ENCODE peak calls at places on chromosomes 7 and 10, in seven cellular contexts. U is body of pancreas; F is left lung; L is CD8-positive, alpha-beta T cell; I is heart left ventricle; R is A549; M is lower lobe of right lung. H is an unnamed sample.

GRCh38 chr10:34732926-34733325 is 82.2 kb downstream of the PARD3 start:
- ATAC-seq in M (no peak), R (peak; percentile 63), L (no peak), I (no peak), U (no peak), F (no peak), H (no peak)

GRCh38 chr10:3472705-3473078 is 300.1 kb upstream of the PITRM1 start:
- ATAC-seq in F (peak; percentile 68), U (peak; percentile 43), I (no peak), R (peak; percentile 5), L (no peak), M (peak; percentile 87), H (peak; percentile 71)

GRCh38 chr10:110324201-110324804 is 19.6 kb upstream of the SMNDC1 start:
- ATAC-seq in U (no peak), F (no peak), L (no peak), I (no peak), R (peak; percentile 57), M (no peak), H (no peak)

GRCh38 chr7:111029141-111029572 is 61.8 kb upstream of the LRRN3 start:
- ATAC-seq in L (no peak), F (peak; percentile 24), R (no peak), M (no peak), U (no peak), I (no peak), H (no peak)

GRCh38 chr10:78913219-78914059 is 155.3 kb upstream of the ZMIZ1 start:
- ATAC-seq in L (no peak), R (no peak), F (no peak), M (no peak), I (no peak), U (peak; percentile 72), H (no peak)

GRCh38 chr10:89741126-89741762 is 39.9 kb downstream of the KIF20B start:
- ATAC-seq in I (no peak), L (no peak), F (no peak), R (no peak), M (no peak), U (no peak), H (no peak)

GRCh38 chr10:13053794-13054462 is 46.0 kb upstream of the OPTN start:
- ATAC-seq in U (no peak), F (no peak), I (no peak), R (no peak), L (no peak), M (no peak), H (no peak)

GRCh38 chr7:40205992-40206391 is 71.2 kb downstream of the SUGCT start:
- ATAC-seq in R (no peak), U (no peak), F (no peak), I (no peak), M (no peak), L (no peak), H (no peak)

GRCh38 chr10:113252650-113253560 is 299.9 kb upstream of the HABP2 start:
- ATAC-seq in R (no peak), M (no peak), U (no peak), F (no peak), I (no peak), L (no peak), H (no peak)

GRCh38 chr10:74008212-74008731 is 10.4 kb downstream of the VCL start:
- ATAC-seq in F (peak; percentile 36), M (peak; percentile 20), I (peak; percentile 29), R (no peak), L (no peak), U (no peak), H (no peak)

GRCh38 chr7:27170936-27171635 is 3.0 kb downstream of the HOXA10 start:
- ATAC-seq in R (no peak), L (no peak), U (no peak), M (no peak), I (no peak), F (no peak), H (no peak)

GRCh38 chr7:92279429-92280031 is 33.8 kb downstream of the ANKIB1 start:
- ATAC-seq in I (no peak), R (no peak), L (no peak), M (no peak), F (no peak), U (no peak), H (no peak)

GRCh38 chr7:92702535-92702934 is 112.3 kb upstream of the FAM133B start:
- ATAC-seq in R (no peak), F (no peak), L (no peak), U (no peak), I (no peak), M (no peak), H (no peak)

GRCh38 chr7:84144935-84145334 is 49.7 kb downstream of the SEMA3A start:
- ATAC-seq in I (no peak), L (no peak), R (no peak), F (no peak), U (no peak), M (no peak), H (no peak)
- H3K4me1 ChIP-seq in I (no peaks in the 10 kb centered on the region), L (no peaks in the 10 kb centered on the region), R (peaks cover 37% of the 10 kb centered on the region), F (no peaks in the 10 kb centered on the region), U (no peaks in the 10 kb centered on the region), M (peaks cover 4% of the 10 kb centered on the region), H (peaks cover 8% of the 10 kb centered on the region)

GRCh38 chr7:98242934-98243333 is 9.1 kb downstream of the TECPR1 start:
- ATAC-seq in R (no peak), I (no peak), M (no peak), L (no peak), U (no peak), F (no peak), H (no peak)

GRCh38 chr7:98240961-98241673 is 10.9 kb downstream of the TECPR1 start:
- ATAC-seq in F (peak; percentile 69), R (peak; percentile 75), M (peak; percentile 51), I (peak; percentile 56), L (peak; percentile 68), U (peak; percentile 48), H (no peak)

GRCh38 chr7:98238976-98239375 is 13.1 kb downstream of the TECPR1 start:
- ATAC-seq in I (no peak), R (no peak), M (no peak), U (no peak), L (no peak), F (no peak), H (no peak)

GRCh38 chr7:98242342-98242741 is 9.7 kb downstream of the TECPR1 start:
- ATAC-seq in M (no peak), U (no peak), F (no peak), L (no peak), R (no peak), I (no peak), H (no peak)

DNA sequence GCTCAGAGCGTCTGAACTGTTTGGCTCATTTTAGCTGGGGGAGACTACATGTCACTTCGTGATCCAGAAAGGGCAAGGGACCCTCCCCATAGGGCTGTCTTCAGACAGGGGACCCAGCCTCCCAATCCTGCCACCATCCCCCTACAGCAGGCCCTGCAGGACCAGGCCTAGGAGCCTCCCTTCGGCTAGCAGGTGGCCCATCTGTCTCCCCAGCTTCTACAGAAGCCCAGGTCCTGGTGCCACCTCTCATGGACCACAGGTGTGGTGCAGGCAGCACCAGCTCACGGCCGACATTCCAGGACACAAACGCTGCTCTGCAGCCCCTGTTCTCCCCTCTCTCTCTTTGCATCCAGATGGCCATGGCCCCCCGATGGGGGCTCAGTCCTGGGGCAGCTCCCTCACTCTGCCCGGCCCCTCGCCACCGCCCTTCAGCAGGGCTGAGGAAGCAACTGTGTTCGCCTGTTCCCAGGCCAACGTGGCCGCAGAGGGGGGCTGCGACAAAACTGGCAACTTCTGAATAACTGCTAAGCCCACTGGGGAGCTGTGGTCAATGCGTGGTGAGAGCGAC is 10.3 kb downstream of the TECPR1 start:
- ATAC-seq in M (peak; percentile 9), R (peak; percentile 28), U (no peak), L (no peak), F (no peak), I (no peak), H (no peak)
- H3K4me1 ChIP-seq in M (peaks cover 14% of the 10 kb centered on the region), R (no peaks in the 10 kb centered on the region), U (peaks cover 27% of the 10 kb centered on the region), L (peaks cover 4% of the 10 kb centered on the region), F (peaks cover 28% of the 10 kb centered on the region), I (peaks cover 4% of the 10 kb centered on the region), H (no peaks in the 10 kb centered on the region)

DNA sequence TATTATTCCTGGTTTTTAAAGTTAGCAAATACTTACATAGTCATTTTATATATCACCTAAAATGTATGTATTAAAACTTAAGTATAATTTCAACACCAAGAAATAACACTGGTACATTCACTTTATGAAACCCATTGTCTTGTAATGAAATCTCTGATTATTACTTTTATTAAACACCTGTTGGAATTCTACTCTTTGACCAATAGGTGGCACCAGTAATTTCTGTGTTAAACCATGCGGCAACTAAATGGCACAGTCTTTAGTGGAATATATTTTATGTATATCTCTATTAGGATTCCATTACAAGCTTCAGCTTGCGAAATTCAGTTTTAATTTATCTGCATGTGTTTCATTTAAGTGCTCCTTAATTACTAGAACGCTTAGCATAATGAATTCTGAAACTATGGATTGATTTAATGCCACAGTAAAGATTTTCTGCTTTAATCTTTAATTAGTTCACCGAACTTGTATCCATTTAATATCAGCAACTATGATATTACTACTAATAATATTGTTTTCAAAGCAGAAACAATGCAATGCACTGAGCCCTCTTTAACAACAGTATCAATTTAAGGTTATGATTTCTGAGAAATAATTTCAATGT is 181.3 kb downstream of the MAGI2 start:
- ATAC-seq in F (peak; percentile 72), I (no peak), U (no peak), R (no peak), L (no peak), M (peak; percentile 56), H (no peak)
- H3K4me1 ChIP-seq in F (no peaks in the 10 kb centered on the region), I (no peaks in the 10 kb centered on the region), U (no peaks in the 10 kb centered on the region), R (no peaks in the 10 kb centered on the region), L (no peaks in the 10 kb centered on the region), M (no peaks in the 10 kb centered on the region), H (no peaks in the 10 kb centered on the region)

GRCh38 chr7:128114806-128115205 is 83.6 kb upstream of the LRRC4 start:
- ATAC-seq in U (no peak), I (no peak), M (no peak), F (no peak), L (no peak), R (no peak), H (no peak)

GRCh38 chr7:128110641-128111365 is 79.6 kb upstream of the LRRC4 start:
- ATAC-seq in L (no peak), M (no peak), I (no peak), U (no peak), F (no peak), R (no peak), H (no peak)

GRCh38 chr7:128113839-128114238 is 82.6 kb upstream of the LRRC4 start:
- ATAC-seq in M (no peak), I (no peak), U (no peak), F (no peak), R (no peak), L (no peak), H (no peak)

GRCh38 chr7:128112781-128113221 is 81.6 kb upstream of the LRRC4 start:
- ATAC-seq in I (peak; percentile 14), R (no peak), M (no peak), U (no peak), F (no peak), L (peak; percentile 45), H (no peak)

DNA sequence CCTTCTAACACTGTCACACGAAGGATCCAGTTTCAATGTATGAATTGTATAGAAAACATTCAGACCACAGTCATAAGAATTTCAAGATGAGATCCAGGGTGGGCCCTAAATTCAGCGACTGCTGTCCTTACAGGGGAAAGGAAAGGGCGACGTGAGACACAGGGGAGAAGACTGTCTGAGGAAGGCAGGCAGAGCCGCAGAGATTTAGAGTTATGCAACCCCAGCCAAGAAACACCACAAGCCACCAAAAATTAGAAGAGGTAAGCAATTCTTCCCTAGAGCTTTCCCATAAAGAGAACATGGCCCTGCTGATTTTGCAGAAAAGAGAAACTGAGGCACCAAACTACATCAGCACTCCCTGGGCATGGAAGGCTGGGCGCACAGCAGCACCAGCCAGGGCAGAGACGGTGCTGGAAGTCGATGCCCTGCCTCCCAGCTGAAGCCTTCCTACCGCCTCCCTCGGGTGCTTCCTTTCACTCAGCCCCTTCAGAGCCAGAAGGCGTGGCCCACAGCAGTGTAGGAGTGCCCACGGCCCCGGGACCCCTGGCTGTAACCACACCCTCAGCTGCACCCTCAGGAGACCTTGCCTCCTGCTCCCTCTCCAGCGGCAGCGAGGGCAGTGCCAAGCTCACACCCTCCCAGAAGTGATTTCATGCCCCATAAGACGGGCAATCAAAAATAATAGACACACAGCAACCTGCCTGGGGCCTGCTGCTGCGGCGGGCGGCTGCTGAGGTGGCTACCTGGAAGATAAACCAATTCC is 81.0 kb upstream of the LRRC4 start:
- ATAC-seq in I (no peak), M (no peak), R (no peak), F (no peak), L (no peak), U (no peak), H (no peak)
- H3K4me1 ChIP-seq in I (no peaks in the 10 kb centered on the region), M (peaks cover 12% of the 10 kb centered on the region), R (no peaks in the 10 kb centered on the region), F (peaks cover 28% of the 10 kb centered on the region), L (peaks cover 57% of the 10 kb centered on the region), U (no peaks in the 10 kb centered on the region), H (no peaks in the 10 kb centered on the region)

H was measured in gastroesophageal sphincter.